ENCODE peak calls at places on chromosomes 13 and 19, in four cellular contexts. One of them, this sample, is unnamed.

GRCh38 chr13:51912511-51913225 is 50.9 kb downstream of the CCDC70 start:
- DNase-seq in pancreas: no peak
- DNase-seq in CD8-positive, alpha-beta memory T cell: no peak
- DNase-seq in caudate nucleus: no peak
- DNase-seq in this sample: no peak

GRCh38 chr13:46554971-46555370 is 2.0 kb downstream of the LRCH1 start:
- DNase-seq in pancreas: no peak
- DNase-seq in CD8-positive, alpha-beta memory T cell: no peak
- DNase-seq in caudate nucleus: no peak
- DNase-seq in this sample: no peak

GRCh38 chr13:48532146-48532472 is 771 bp downstream of the RCBTB2 start:
- DNase-seq in caudate nucleus: no peak
- DNase-seq in CD8-positive, alpha-beta memory T cell: no peak
- DNase-seq in pancreas: no peak
- DNase-seq in this sample: no peak

GRCh38 chr19:50300814-50301606 is 28.2 kb downstream of the KCNC3 start:
- DNase-seq in pancreas: no peak
- DNase-seq in CD8-positive, alpha-beta memory T cell: no peak
- DNase-seq in caudate nucleus: no peak
- DNase-seq in this sample: no peak

GRCh38 chr19:31572671-31573298 is 223.5 kb upstream of the TSHZ3 start:
- DNase-seq in CD8-positive, alpha-beta memory T cell: no peak
- DNase-seq in caudate nucleus: no peak
- DNase-seq in pancreas: no peak
- DNase-seq in this sample: no peak

GRCh38 chr19:43152217-43152616 is 34.1 kb downstream of the PSG5 start:
- DNase-seq in pancreas: no peak
- DNase-seq in caudate nucleus: no peak
- DNase-seq in CD8-positive, alpha-beta memory T cell: no peak
- DNase-seq in this sample: no peak

GRCh38 chr19:29308977-29309520 is 96.1 kb upstream of the UQCRFS1 start:
- DNase-seq in pancreas: no peak
- DNase-seq in CD8-positive, alpha-beta memory T cell: no peak
- DNase-seq in caudate nucleus: no peak
- DNase-seq in this sample: no peak

GRCh38 chr13:19960673-19961015 is 2.1 kb downstream of the ZMYM2 start:
- DNase-seq in caudate nucleus: no peak
- DNase-seq in pancreas: no peak
- DNase-seq in CD8-positive, alpha-beta memory T cell: no peak
- DNase-seq in this sample: no peak

GRCh38 chr13:114296448-114296847 is 15.0 kb downstream of the UPF3A start:
- DNase-seq in caudate nucleus: no peak
- DNase-seq in CD8-positive, alpha-beta memory T cell: no peak
- DNase-seq in pancreas: no peak
- DNase-seq in this sample: no peak

GRCh38 chr19:55096061-55096701 is 20.5 kb downstream of the EPS8L1 start:
- DNase-seq in CD8-positive, alpha-beta memory T cell: no peak
- DNase-seq in pancreas: peak
- DNase-seq in caudate nucleus: no peak
- DNase-seq in this sample: no peak

GRCh38 chr13:108700421-108701170 is 71.2 kb downstream of the MYO16 start:
- DNase-seq in caudate nucleus: no peak
- DNase-seq in CD8-positive, alpha-beta memory T cell: no peak
- DNase-seq in pancreas: no peak
- DNase-seq in this sample: no peak

GRCh38 chr13:94673841-94674240 is 38.5 kb downstream of the SOX21 start:
- DNase-seq in caudate nucleus: no peak
- DNase-seq in pancreas: no peak
- DNase-seq in CD8-positive, alpha-beta memory T cell: no peak
- DNase-seq in this sample: no peak

GRCh38 chr19:17766543-17767131 is 15.4 kb downstream of the FCHO1 start:
- DNase-seq in pancreas: peak
- DNase-seq in CD8-positive, alpha-beta memory T cell: no peak
- DNase-seq in caudate nucleus: peak
- DNase-seq in this sample: peak

GRCh38 chr19:47111081-47111589 is 2.4 kb downstream of the ZC3H4 start:
- DNase-seq in caudate nucleus: no peak
- DNase-seq in CD8-positive, alpha-beta memory T cell: peak
- DNase-seq in pancreas: no peak
- DNase-seq in this sample: peak

GRCh38 chr19:55256562-55257460 is 2.0 kb downstream of the PPP6R1 start:
- DNase-seq in caudate nucleus: no peak
- DNase-seq in CD8-positive, alpha-beta memory T cell: peak
- DNase-seq in pancreas: no peak
- DNase-seq in this sample: no peak

GRCh38 chr19:46839752-46840151 is 10.9 kb downstream of the AP2S1 start:
- DNase-seq in caudate nucleus: no peak
- DNase-seq in CD8-positive, alpha-beta memory T cell: no peak
- DNase-seq in pancreas: no peak
- DNase-seq in this sample: no peak

GRCh38 chr13:81987159-81987558 is 1646.2 kb upstream of the SPRY2 start:
- DNase-seq in CD8-positive, alpha-beta memory T cell: no peak
- DNase-seq in caudate nucleus: no peak
- DNase-seq in pancreas: no peak
- DNase-seq in this sample: no peak

GRCh38 chr13:33452873-33453558 is 167.5 kb upstream of the STARD13 start:
- DNase-seq in caudate nucleus: no peak
- DNase-seq in CD8-positive, alpha-beta memory T cell: no peak
- DNase-seq in pancreas: no peak
- DNase-seq in this sample: no peak

GRCh38 chr13:51619614-51620013 is 35.4 kb downstream of the WDFY2 start:
- DNase-seq in caudate nucleus: no peak
- DNase-seq in CD8-positive, alpha-beta memory T cell: no peak
- DNase-seq in pancreas: no peak
- DNase-seq in this sample: no peak

GRCh38 chr19:33302175-33302973 is at the start of gene CEBPA:
- DNase-seq in caudate nucleus: peak
- DNase-seq in pancreas: peak
- DNase-seq in CD8-positive, alpha-beta memory T cell: peak
- DNase-seq in this sample: peak

GRCh38 chr19:38564981-38565685 is 52.6 kb downstream of the MAP4K1 start:
- DNase-seq in caudate nucleus: no peak
- DNase-seq in pancreas: no peak
- DNase-seq in CD8-positive, alpha-beta memory T cell: peak
- DNase-seq in this sample: no peak

GRCh38 chr19:19223636-19224035 is 11.9 kb downstream of the NCAN start:
- DNase-seq in caudate nucleus: no peak
- DNase-seq in CD8-positive, alpha-beta memory T cell: no peak
- DNase-seq in pancreas: no peak
- DNase-seq in this sample: no peak

GRCh38 chr13:112119192-112120030 is 52.5 kb downstream of the SOX1 start:
- DNase-seq in CD8-positive, alpha-beta memory T cell: no peak
- DNase-seq in pancreas: no peak
- DNase-seq in caudate nucleus: no peak
- DNase-seq in this sample: no peak

GRCh38 chr13:52916483-52916990 is 68.1 kb upstream of the PCDH8 start:
- DNase-seq in caudate nucleus: no peak
- DNase-seq in pancreas: no peak
- DNase-seq in CD8-positive, alpha-beta memory T cell: no peak
- DNase-seq in this sample: no peak

GRCh38 chr13:48265217-48265815 is 32.3 kb downstream of the ITM2B start:
- DNase-seq in CD8-positive, alpha-beta memory T cell: no peak
- DNase-seq in caudate nucleus: no peak
- DNase-seq in pancreas: no peak
- DNase-seq in this sample: no peak

GRCh38 chr19:38830039-38830733 is 1.4 kb downstream of the ECH1 start:
- DNase-seq in pancreas: no peak
- DNase-seq in CD8-positive, alpha-beta memory T cell: no peak
- DNase-seq in caudate nucleus: no peak
- DNase-seq in this sample: no peak

GRCh38 chr19:50858896-50859295 is 4.2 kb downstream of the KLK3 start:
- DNase-seq in pancreas: peak
- DNase-seq in caudate nucleus: no peak
- DNase-seq in CD8-positive, alpha-beta memory T cell: no peak
- DNase-seq in this sample: no peak

GRCh38 chr13:112256716-112257497 is 119.2 kb upstream of the SPACA7 start:
- DNase-seq in CD8-positive, alpha-beta memory T cell: no peak
- DNase-seq in pancreas: no peak
- DNase-seq in caudate nucleus: no peak
- DNase-seq in this sample: no peak

GRCh38 chr19:12346896-12347295 is 13.5 kb upstream of the ZNF563 start:
- DNase-seq in CD8-positive, alpha-beta memory T cell: peak
- DNase-seq in caudate nucleus: no peak
- DNase-seq in pancreas: no peak
- DNase-seq in this sample: no peak

DNA sequence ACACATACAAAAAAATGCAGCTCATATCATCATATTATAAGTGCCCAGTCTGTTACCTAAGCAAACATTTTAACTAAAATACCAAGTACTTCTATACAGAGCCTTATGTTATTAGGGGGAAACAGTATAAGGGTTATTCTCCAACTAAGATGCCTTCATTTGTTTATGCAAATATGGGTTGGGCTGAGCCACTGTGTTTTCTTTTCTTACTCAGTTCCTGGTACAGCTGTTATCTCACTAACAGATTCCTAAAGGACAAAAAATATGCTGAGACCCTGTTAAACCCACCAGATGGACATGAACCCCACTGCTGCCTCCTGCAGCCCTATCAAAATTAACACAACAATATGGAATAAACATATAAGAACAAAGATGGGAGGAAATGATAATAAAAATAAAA is 34.5 kb upstream of the SMAD9 start:
- DNase-seq in pancreas: no peak
- DNase-seq in caudate nucleus: no peak
- DNase-seq in CD8-positive, alpha-beta memory T cell: no peak
- DNase-seq in this sample: no peak
- H3K27ac ChIP-seq in pancreas: no peak
- H3K27ac ChIP-seq in caudate nucleus: no peak
- H3K27ac ChIP-seq in CD8-positive, alpha-beta memory T cell: no peak
- H3K27ac ChIP-seq in this sample: no peak

GRCh38 chr19:15292847-15293582 is 39.3 kb downstream of the BRD4 start:
- DNase-seq in caudate nucleus: no peak
- DNase-seq in CD8-positive, alpha-beta memory T cell: no peak
- DNase-seq in pancreas: no peak
- DNase-seq in this sample: no peak
- H3K27ac ChIP-seq in caudate nucleus: no peak
- H3K27ac ChIP-seq in CD8-positive, alpha-beta memory T cell: no peak
- H3K27ac ChIP-seq in pancreas: no peak
- H3K27ac ChIP-seq in this sample: no peak

GRCh38 chr13:99256709-99257108 is 1.5 kb downstream of the GPR18 start:
- DNase-seq in CD8-positive, alpha-beta memory T cell: no peak
- DNase-seq in caudate nucleus: no peak
- DNase-seq in pancreas: no peak
- DNase-seq in this sample: no peak

GRCh38 chr13:99258210-99258860 is at the start of gene GPR18:
- DNase-seq in caudate nucleus: no peak
- DNase-seq in pancreas: no peak
- DNase-seq in CD8-positive, alpha-beta memory T cell: peak
- DNase-seq in this sample: no peak

GRCh38 chr13:99255241-99255640 is 2.9 kb downstream of the GPR18 start:
- DNase-seq in CD8-positive, alpha-beta memory T cell: no peak
- DNase-seq in pancreas: no peak
- DNase-seq in caudate nucleus: no peak
- DNase-seq in this sample: no peak

GRCh38 chr13:99257291-99257690 is 888 bp downstream of the GPR18 start:
- DNase-seq in CD8-positive, alpha-beta memory T cell: no peak
- DNase-seq in pancreas: no peak
- DNase-seq in caudate nucleus: no peak
- DNase-seq in this sample: no peak

GRCh38 chr13:99256283-99256682 is 1.9 kb downstream of the GPR18 start:
- DNase-seq in caudate nucleus: no peak
- DNase-seq in CD8-positive, alpha-beta memory T cell: no peak
- DNase-seq in pancreas: no peak
- DNase-seq in this sample: no peak
- H3K27ac ChIP-seq in caudate nucleus: no peak
- H3K27ac ChIP-seq in CD8-positive, alpha-beta memory T cell: no peak
- H3K27ac ChIP-seq in pancreas: no peak
- H3K27ac ChIP-seq in this sample: no peak

DNA sequence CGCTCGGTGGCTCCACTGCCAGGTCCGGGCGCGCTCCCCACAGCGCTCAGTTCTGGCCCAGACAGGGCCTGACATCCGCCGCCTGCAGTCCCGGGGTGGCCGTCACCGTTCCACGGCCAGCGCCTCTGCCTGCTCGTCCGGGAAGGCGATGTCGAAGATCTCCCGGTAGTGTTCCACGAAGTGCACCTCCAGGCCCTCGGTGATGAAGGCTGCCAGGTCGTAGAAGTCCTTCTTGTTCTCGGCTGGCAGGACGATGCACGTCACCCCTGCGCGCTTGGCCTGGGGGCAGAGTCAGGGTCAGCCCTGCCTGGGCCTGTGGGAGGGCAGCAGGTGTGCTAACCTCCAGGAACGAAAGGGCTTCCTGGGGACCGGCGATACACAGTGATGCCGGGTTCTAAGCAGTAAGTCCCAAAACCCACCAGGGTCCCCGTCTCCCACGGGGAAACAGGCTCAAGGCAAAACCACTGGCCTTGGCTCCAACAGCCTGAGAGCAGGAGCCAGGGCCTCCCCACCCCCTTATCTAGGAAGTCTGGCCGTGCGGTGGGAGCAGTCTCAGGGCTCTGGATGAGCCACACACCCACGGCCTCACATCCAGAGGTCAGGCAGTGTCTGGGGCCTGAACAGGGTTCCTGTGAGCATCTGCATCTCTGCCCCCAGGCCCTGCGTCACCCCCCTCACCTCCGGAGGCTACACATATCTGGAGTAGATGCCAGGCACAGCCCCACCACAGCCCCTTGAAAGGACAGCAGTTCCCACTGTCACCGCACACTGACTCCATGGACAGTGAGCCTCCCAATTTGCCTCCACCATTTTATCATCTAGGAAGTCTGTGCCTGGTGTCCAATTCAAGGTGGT is 2.1 kb downstream of the RPL36 start:
- DNase-seq in pancreas: peak
- DNase-seq in caudate nucleus: no peak
- DNase-seq in CD8-positive, alpha-beta memory T cell: no peak
- DNase-seq in this sample: no peak
- H3K27ac ChIP-seq in pancreas: peak
- H3K27ac ChIP-seq in caudate nucleus: no peak
- H3K27ac ChIP-seq in CD8-positive, alpha-beta memory T cell: peak
- H3K27ac ChIP-seq in this sample: no peak

GRCh38 chr13:25733696-25734435 is 317.9 kb downstream of the SHISA2 start:
- DNase-seq in pancreas: no peak
- DNase-seq in caudate nucleus: no peak
- DNase-seq in CD8-positive, alpha-beta memory T cell: no peak
- DNase-seq in this sample: no peak

GRCh38 chr13:25738797-25739196 is 313.0 kb downstream of the SHISA2 start:
- DNase-seq in CD8-positive, alpha-beta memory T cell: no peak
- DNase-seq in caudate nucleus: no peak
- DNase-seq in pancreas: no peak
- DNase-seq in this sample: no peak

GRCh38 chr13:25742220-25742619 is 309.6 kb downstream of the SHISA2 start:
- DNase-seq in caudate nucleus: no peak
- DNase-seq in CD8-positive, alpha-beta memory T cell: no peak
- DNase-seq in pancreas: no peak
- DNase-seq in this sample: no peak

GRCh38 chr13:25741796-25742195 is 310.0 kb downstream of the SHISA2 start:
- DNase-seq in CD8-positive, alpha-beta memory T cell: no peak
- DNase-seq in pancreas: no peak
- DNase-seq in caudate nucleus: no peak
- DNase-seq in this sample: no peak

DNA sequence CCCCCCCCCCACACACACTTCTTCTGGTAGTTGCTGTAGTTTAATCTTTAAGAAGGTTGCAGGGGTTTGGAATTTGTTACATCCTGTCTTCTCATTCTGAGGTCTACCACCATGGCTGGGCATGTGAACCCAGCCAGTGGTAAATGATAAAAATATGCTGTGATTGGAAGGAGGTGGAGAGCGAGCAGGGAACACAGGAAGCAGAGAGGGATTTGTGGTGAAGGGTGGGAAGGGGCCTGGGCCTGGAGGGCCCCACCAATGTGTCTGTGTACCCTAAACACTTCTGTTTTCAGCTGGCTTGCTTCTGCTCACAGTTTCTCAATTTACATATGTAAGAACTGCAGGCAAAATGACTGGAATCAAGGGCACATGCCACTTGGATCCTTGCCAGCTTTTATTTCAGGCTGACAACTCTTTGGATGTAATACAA is 313.5 kb downstream of the SHISA2 start:
- DNase-seq in pancreas: no peak
- DNase-seq in CD8-positive, alpha-beta memory T cell: peak
- DNase-seq in caudate nucleus: no peak
- DNase-seq in this sample: no peak
- H3K27ac ChIP-seq in pancreas: no peak
- H3K27ac ChIP-seq in CD8-positive, alpha-beta memory T cell: no peak
- H3K27ac ChIP-seq in caudate nucleus: no peak
- H3K27ac ChIP-seq in this sample: no peak

This sample was measured in substantia nigra.